ENCODE peak calls at places on chromosomes 13 and 19, in ten cellular contexts. M, R, F, G, V, C, S, K, E and D are unnamed samples.

GRCh38 chr19:31314849-31315620 is 34.2 kb downstream of the TSHZ3 start:
- DNase-seq in K (no peak), G (no peak), V (no peak), S (no peak), M (no peak), F (no peak), E (no peak), C (no peak), R (no peak), D (no peak)

GRCh38 chr13:98912846-98913245 is 65.0 kb downstream of the DOCK9 start:
- DNase-seq in M (no peak), C (no peak), V (no peak), F (no peak), E (no peak), R (no peak), S (no peak), G (no peak), K (no peak), D (no peak)

GRCh38 chr19:51688665-51689571 is 4.2 kb upstream of the SPACA6 start:
- DNase-seq in K (peak; percentile 84), G (peak; percentile 71), C (peak; percentile 73), M (no peak), F (peak; percentile 95), R (peak; percentile 86), V (peak; percentile 90), S (peak; percentile 92), E (peak; percentile 90), D (peak; percentile 97)

GRCh38 chr19:14473073-14473790 is 1.9 kb downstream of the PTGER1 start:
- DNase-seq in E (no peak), F (no peak), G (no peak), R (no peak), S (no peak), K (no peak), V (no peak), C (no peak), M (no peak), D (no peak)

GRCh38 chr13:41762796-41763195 is 198.1 kb downstream of the VWA8 start:
- DNase-seq in R (no peak), V (no peak), M (no peak), S (no peak), F (no peak), G (no peak), K (no peak), E (no peak), C (no peak), D (no peak)

GRCh38 chr13:60397693-60398437 is 845 bp downstream of the TDRD3 start:
- DNase-seq in F (peak; percentile 67), M (peak; percentile 7), K (peak; percentile 93), C (no peak), E (peak; percentile 59), R (peak; percentile 68), G (peak; percentile 30), S (peak; percentile 65), V (peak; percentile 50), D (peak; percentile 91)

GRCh38 chr19:39247701-39248664 is 673 bp downstream of the IFNL4 start:
- DNase-seq in S (no peak), G (no peak), M (no peak), R (peak; percentile 24), F (no peak), V (no peak), E (no peak), K (no peak), C (no peak), D (no peak)

GRCh38 chr13:71712988-71713653 is 153.9 kb downstream of the DACH1 start:
- DNase-seq in V (no peak), E (no peak), K (no peak), S (peak; percentile 92), M (no peak), F (no peak), R (no peak), C (no peak), G (no peak), D (no peak)

GRCh38 chr19:16830679-16831078 is 1.5 kb downstream of the SIN3B start:
- DNase-seq in S (no peak), K (no peak), G (no peak), R (no peak), F (peak; percentile 40), M (no peak), C (no peak), V (no peak), E (no peak), D (no peak)

GRCh38 chr13:23514076-23514475 is 56.1 kb upstream of the TNFRSF19 start:
- DNase-seq in F (no peak), S (no peak), G (no peak), M (no peak), V (no peak), C (no peak), E (no peak), K (no peak), R (no peak), D (no peak)

GRCh38 chr13:96539791-96540190 is 449.9 kb downstream of the HS6ST3 start:
- DNase-seq in C (no peak), E (no peak), V (no peak), R (no peak), M (no peak), F (no peak), G (no peak), S (no peak), K (no peak), D (no peak)

GRCh38 chr19:13012690-13013608 is 17.7 kb downstream of the NFIX start:
- DNase-seq in R (peak; percentile 33), M (no peak), G (no peak), V (peak; percentile 73), F (peak; percentile 63), C (no peak), K (no peak), E (no peak), S (peak; percentile 11), D (peak; percentile 74)
- H3K4me3 ChIP-seq in R (no peak overlapping the region), M (peak overlapping the region; percentile 26), G (no peak overlapping the region), V (peak overlapping the region; percentile 50), F (peak overlapping the region; percentile 35), C (peak overlapping the region; percentile 28), K (peak overlapping the region; percentile 32), E (peak overlapping the region; percentile 76), S (no peak overlapping the region), D (peak overlapping the region; percentile 7)

GRCh38 chr19:6739390-6739883 is at the start of gene TRIP10:
- DNase-seq in V (peak; percentile 86), S (peak; percentile 66), E (peak; percentile 79), M (peak; percentile 40), C (no peak), G (peak; percentile 65), F (peak; percentile 72), K (peak; percentile 93), R (peak; percentile 93), D (peak; percentile 80)
- TF ChIP-seq POLR2A in V (peak; percentile 50), S (no peak), E (no peak), M (no peak), C (no peak), G (peak; percentile 22), F (no peak), K (no peak), R (peak; percentile 53), D (no peak)

GRCh38 chr13:51284339-51284738 is 55.2 kb upstream of the SERPINE3 start:
- DNase-seq in G (no peak), S (no peak), C (no peak), E (no peak), M (no peak), F (no peak), K (no peak), R (no peak), V (no peak), D (no peak)
- TF ChIP-seq CTCF in G (no peak), S (no peak), C (no peak), E (no peak), M (no peak), F (no peak), K (no peak), R (no peak), V (no peak), D (no peak)

DNA sequence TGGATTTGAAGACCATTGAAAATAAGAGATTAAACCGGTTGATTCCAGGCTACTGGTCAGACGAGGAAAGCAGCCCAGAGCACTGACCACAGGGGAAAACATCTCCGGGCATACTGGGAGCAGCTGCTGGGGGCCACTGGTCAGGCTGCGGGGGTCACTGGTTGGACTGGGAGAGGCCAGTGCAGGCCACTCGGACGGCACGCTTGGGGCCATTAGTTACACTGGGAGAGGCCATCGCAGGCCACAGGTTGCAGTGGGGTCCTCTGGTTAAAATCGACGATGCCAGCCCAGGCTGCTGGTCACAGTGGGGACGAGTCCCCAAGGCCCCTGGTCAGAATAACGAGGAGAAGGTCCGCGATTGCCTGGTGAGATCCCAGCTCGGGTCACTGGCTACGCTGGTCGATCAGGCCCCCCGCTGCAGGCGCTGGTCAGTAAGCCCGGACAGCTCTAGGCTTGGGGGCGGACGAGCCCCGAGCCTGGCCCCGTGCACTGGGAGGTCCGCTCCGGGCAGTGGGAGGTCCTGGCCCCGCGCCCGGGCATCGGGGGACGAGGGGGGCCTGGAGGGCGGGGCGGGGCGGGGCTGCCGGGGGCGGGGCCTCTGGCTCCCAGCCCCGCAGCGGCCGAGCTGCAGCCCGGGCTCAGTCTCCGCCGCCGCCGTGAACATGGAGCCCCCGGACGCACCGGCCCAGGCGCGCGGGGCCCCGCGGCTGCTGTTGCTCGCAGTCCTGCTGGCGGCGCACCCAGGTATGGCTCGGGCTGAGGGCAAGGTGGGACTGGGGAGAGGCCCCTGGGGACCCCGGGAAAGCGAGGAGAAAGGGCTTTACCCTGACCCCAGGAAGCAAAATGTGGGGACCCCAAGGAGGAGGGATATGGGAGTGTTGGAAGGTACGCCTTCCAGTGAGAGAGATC is at the start of gene BCAM:
- DNase-seq in G (peak; percentile 93), M (no peak), S (peak; percentile 49), C (no peak), V (peak; percentile 57), E (peak; percentile 81), F (peak; percentile 54), R (peak; percentile 92), K (peak; percentile 85), D (no peak)
- H3K4me3 ChIP-seq in G (peak within 1 kb of the TSS; percentile 69), M (peak within 1 kb of the TSS; percentile 32), S (peak within 1 kb of the TSS; percentile 60), C (peak within 1 kb of the TSS; percentile 75), V (peak within 1 kb of the TSS; percentile 66), E (peak within 1 kb of the TSS; percentile 84), F (peak within 1 kb of the TSS; percentile 80), R (peak within 1 kb of the TSS; percentile 5), K (peak within 1 kb of the TSS; percentile 49), D (peak within 1 kb of the TSS; percentile 26)

GRCh38 chr19:41323430-41324125 is 13.6 kb downstream of the CCDC97 start:
- DNase-seq in V (peak; percentile 68), R (peak; percentile 31), M (no peak), G (peak; percentile 93), K (no peak), S (peak; percentile 98), F (peak; percentile 98), E (no peak), C (no peak), D (peak; percentile 95)

GRCh38 chr19:41324921-41325639 is 15.1 kb downstream of the CCDC97 start:
- DNase-seq in M (no peak), G (peak; percentile 83), E (no peak), R (peak; percentile 62), S (peak; percentile 89), V (no peak), C (no peak), K (peak; percentile 87), F (peak; percentile 90), D (peak; percentile 51)

GRCh38 chr19:41323023-41323422 is 13.1 kb downstream of the CCDC97 start:
- DNase-seq in C (no peak), S (peak; percentile 82), F (peak; percentile 92), M (no peak), E (no peak), R (no peak), G (no peak), V (no peak), K (no peak), D (no peak)

GRCh38 chr19:41325640-41325946 is 15.6 kb downstream of the CCDC97 start:
- DNase-seq in F (no peak), G (no peak), S (no peak), R (no peak), K (peak; percentile 79), V (no peak), E (no peak), M (no peak), C (no peak), D (no peak)

GRCh38 chr19:41324231-41324702 is 14.3 kb downstream of the CCDC97 start:
- DNase-seq in F (no peak), S (no peak), M (no peak), V (no peak), K (no peak), R (no peak), C (no peak), G (no peak), E (no peak), D (no peak)
- TF ChIP-seq POLR2A in F (no peak), S (peak; percentile 33), M (no peak), V (no peak), K (no peak), R (no peak), C (no peak), G (no peak), E (no peak), D (no peak)